ENCODE peak calls at places on chromosomes 2 and 18, in nine cellular contexts. One of them, this sample, is unnamed.

GRCh38 chr2:212480447-212480846 is 58.2 kb downstream of the ERBB4 start:
- DNase-seq in HTR-8/SVneo: no peak
- DNase-seq in mesendoderm: no peak
- DNase-seq in mesothelial cell of epicardium: no peak
- DNase-seq in HEK293T: no peak
- DNase-seq in Panc1: no peak
- DNase-seq in M059J: no peak
- DNase-seq in activated CD8-positive, alpha-beta memory T cell treated with anti-CD3 and anti-CD28 coated beads for 24 hours: no peak
- DNase-seq in SK-N-SH: no peak
- DNase-seq in this sample: no peak

GRCh38 chr2:95719473-95720060 is 127.8 kb downstream of the TRIM43 start:
- DNase-seq in SK-N-SH: no peak
- DNase-seq in HTR-8/SVneo: no peak
- DNase-seq in activated CD8-positive, alpha-beta memory T cell treated with anti-CD3 and anti-CD28 coated beads for 24 hours: no peak
- DNase-seq in mesendoderm: no peak
- DNase-seq in HEK293T: no peak
- DNase-seq in Panc1: no peak
- DNase-seq in mesothelial cell of epicardium: no peak
- DNase-seq in M059J: no peak
- DNase-seq in this sample: no peak

GRCh38 chr2:99821572-99822369 is 320.6 kb downstream of the AFF3 start:
- DNase-seq in HTR-8/SVneo: peak; percentile 18
- DNase-seq in mesothelial cell of epicardium: no peak
- DNase-seq in SK-N-SH: no peak
- DNase-seq in mesendoderm: peak; percentile 65
- DNase-seq in M059J: peak; percentile 80
- DNase-seq in HEK293T: no peak
- DNase-seq in activated CD8-positive, alpha-beta memory T cell treated with anti-CD3 and anti-CD28 coated beads for 24 hours: no peak
- DNase-seq in Panc1: peak; percentile 90
- DNase-seq in this sample: no peak

GRCh38 chr18:60568211-60568610 is 195.6 kb upstream of the MC4R start:
- DNase-seq in Panc1: no peak
- DNase-seq in SK-N-SH: no peak
- DNase-seq in HTR-8/SVneo: no peak
- DNase-seq in HEK293T: no peak
- DNase-seq in M059J: no peak
- DNase-seq in activated CD8-positive, alpha-beta memory T cell treated with anti-CD3 and anti-CD28 coated beads for 24 hours: no peak
- DNase-seq in mesendoderm: no peak
- DNase-seq in mesothelial cell of epicardium: no peak
- DNase-seq in this sample: no peak

GRCh38 chr2:20213651-20214565 is 11.0 kb downstream of the SDC1 start:
- DNase-seq in SK-N-SH: no peak
- DNase-seq in HTR-8/SVneo: no peak
- DNase-seq in M059J: no peak
- DNase-seq in HEK293T: no peak
- DNase-seq in mesothelial cell of epicardium: no peak
- DNase-seq in activated CD8-positive, alpha-beta memory T cell treated with anti-CD3 and anti-CD28 coated beads for 24 hours: no peak
- DNase-seq in Panc1: no peak
- DNase-seq in mesendoderm: no peak
- DNase-seq in this sample: peak; percentile 92

GRCh38 chr18:77702686-77703085 is 453.0 kb downstream of the GALR1 start:
- DNase-seq in SK-N-SH: peak; percentile 3
- DNase-seq in mesendoderm: peak; percentile 65
- DNase-seq in HEK293T: no peak
- DNase-seq in Panc1: peak; percentile 27
- DNase-seq in HTR-8/SVneo: peak; percentile 1
- DNase-seq in mesothelial cell of epicardium: no peak
- DNase-seq in activated CD8-positive, alpha-beta memory T cell treated with anti-CD3 and anti-CD28 coated beads for 24 hours: no peak
- DNase-seq in M059J: peak; percentile 14
- DNase-seq in this sample: no peak

GRCh38 chr2:158806941-158807340 is 11.8 kb downstream of the DAPL1 start:
- DNase-seq in SK-N-SH: no peak
- DNase-seq in activated CD8-positive, alpha-beta memory T cell treated with anti-CD3 and anti-CD28 coated beads for 24 hours: no peak
- DNase-seq in Panc1: no peak
- DNase-seq in HEK293T: no peak
- DNase-seq in mesothelial cell of epicardium: no peak
- DNase-seq in HTR-8/SVneo: no peak
- DNase-seq in M059J: no peak
- DNase-seq in mesendoderm: no peak
- DNase-seq in this sample: no peak

GRCh38 chr2:230668184-230668938 is 44.3 kb upstream of the CAB39 start:
- DNase-seq in M059J: peak; percentile 89
- DNase-seq in HEK293T: no peak
- DNase-seq in Panc1: no peak
- DNase-seq in mesothelial cell of epicardium: no peak
- DNase-seq in HTR-8/SVneo: no peak
- DNase-seq in SK-N-SH: no peak
- DNase-seq in mesendoderm: no peak
- DNase-seq in activated CD8-positive, alpha-beta memory T cell treated with anti-CD3 and anti-CD28 coated beads for 24 hours: peak; percentile 70
- DNase-seq in this sample: no peak

GRCh38 chr2:82013641-82014040 is 1709.1 kb upstream of the LRRTM1 start:
- DNase-seq in mesothelial cell of epicardium: no peak
- DNase-seq in Panc1: no peak
- DNase-seq in HTR-8/SVneo: no peak
- DNase-seq in activated CD8-positive, alpha-beta memory T cell treated with anti-CD3 and anti-CD28 coated beads for 24 hours: no peak
- DNase-seq in SK-N-SH: no peak
- DNase-seq in mesendoderm: peak; percentile 95
- DNase-seq in M059J: no peak
- DNase-seq in HEK293T: no peak
- DNase-seq in this sample: no peak

GRCh38 chr2:197675711-197676188 is 363 bp upstream of the RFTN2 start:
- DNase-seq in HTR-8/SVneo: no peak
- DNase-seq in HEK293T: peak; percentile 23
- DNase-seq in Panc1: no peak
- DNase-seq in activated CD8-positive, alpha-beta memory T cell treated with anti-CD3 and anti-CD28 coated beads for 24 hours: no peak
- DNase-seq in M059J: no peak
- DNase-seq in SK-N-SH: no peak
- DNase-seq in mesothelial cell of epicardium: no peak
- DNase-seq in mesendoderm: peak; percentile 78
- DNase-seq in this sample: no peak

GRCh38 chr2:99698896-99699295 is 209.1 kb upstream of the REV1 start:
- DNase-seq in mesothelial cell of epicardium: no peak
- DNase-seq in Panc1: no peak
- DNase-seq in mesendoderm: no peak
- DNase-seq in HTR-8/SVneo: no peak
- DNase-seq in activated CD8-positive, alpha-beta memory T cell treated with anti-CD3 and anti-CD28 coated beads for 24 hours: no peak
- DNase-seq in M059J: peak; percentile 77
- DNase-seq in SK-N-SH: no peak
- DNase-seq in HEK293T: no peak
- DNase-seq in this sample: no peak

GRCh38 chr18:28804512-28805214 is 627.7 kb upstream of the CDH2 start:
- DNase-seq in HEK293T: no peak
- DNase-seq in SK-N-SH: no peak
- DNase-seq in HTR-8/SVneo: no peak
- DNase-seq in mesothelial cell of epicardium: no peak
- DNase-seq in Panc1: no peak
- DNase-seq in mesendoderm: no peak
- DNase-seq in activated CD8-positive, alpha-beta memory T cell treated with anti-CD3 and anti-CD28 coated beads for 24 hours: no peak
- DNase-seq in M059J: no peak
- DNase-seq in this sample: no peak

GRCh38 chr2:241514986-241515737 is 6.8 kb upstream of the STK25 start:
- DNase-seq in mesothelial cell of epicardium: no peak
- DNase-seq in M059J: no peak
- DNase-seq in Panc1: no peak
- DNase-seq in HTR-8/SVneo: no peak
- DNase-seq in mesendoderm: no peak
- DNase-seq in SK-N-SH: no peak
- DNase-seq in HEK293T: no peak
- DNase-seq in activated CD8-positive, alpha-beta memory T cell treated with anti-CD3 and anti-CD28 coated beads for 24 hours: no peak
- DNase-seq in this sample: no peak

GRCh38 chr2:43538034-43538670 is 57.7 kb downstream of the THADA start:
- DNase-seq in mesendoderm: no peak
- DNase-seq in HEK293T: no peak
- DNase-seq in activated CD8-positive, alpha-beta memory T cell treated with anti-CD3 and anti-CD28 coated beads for 24 hours: no peak
- DNase-seq in Panc1: no peak
- DNase-seq in mesothelial cell of epicardium: no peak
- DNase-seq in HTR-8/SVneo: no peak
- DNase-seq in M059J: no peak
- DNase-seq in SK-N-SH: no peak
- DNase-seq in this sample: no peak

GRCh38 chr2:193520709-193521458 is 1326.2 kb upstream of the TMEFF2 start:
- DNase-seq in HTR-8/SVneo: no peak
- DNase-seq in activated CD8-positive, alpha-beta memory T cell treated with anti-CD3 and anti-CD28 coated beads for 24 hours: no peak
- DNase-seq in SK-N-SH: no peak
- DNase-seq in mesothelial cell of epicardium: no peak
- DNase-seq in HEK293T: no peak
- DNase-seq in mesendoderm: no peak
- DNase-seq in Panc1: no peak
- DNase-seq in M059J: no peak
- DNase-seq in this sample: no peak

GRCh38 chr2:26054598-26055348 is 20.9 kb downstream of the RAB10 start:
- DNase-seq in Panc1: no peak
- DNase-seq in mesothelial cell of epicardium: no peak
- DNase-seq in HTR-8/SVneo: no peak
- DNase-seq in SK-N-SH: no peak
- DNase-seq in HEK293T: no peak
- DNase-seq in mesendoderm: no peak
- DNase-seq in M059J: peak; percentile 25
- DNase-seq in activated CD8-positive, alpha-beta memory T cell treated with anti-CD3 and anti-CD28 coated beads for 24 hours: no peak
- DNase-seq in this sample: no peak

GRCh38 chr18:69528439-69528838 is 127.8 kb downstream of the DOK6 start:
- DNase-seq in HEK293T: no peak
- DNase-seq in activated CD8-positive, alpha-beta memory T cell treated with anti-CD3 and anti-CD28 coated beads for 24 hours: no peak
- DNase-seq in M059J: peak; percentile 46
- DNase-seq in SK-N-SH: no peak
- DNase-seq in mesothelial cell of epicardium: no peak
- DNase-seq in Panc1: no peak
- DNase-seq in mesendoderm: no peak
- DNase-seq in HTR-8/SVneo: no peak
- DNase-seq in this sample: no peak

GRCh38 chr2:202720226-202720625 is 85.5 kb downstream of the FAM117B start:
- DNase-seq in mesendoderm: no peak
- DNase-seq in HEK293T: no peak
- DNase-seq in SK-N-SH: no peak
- DNase-seq in HTR-8/SVneo: no peak
- DNase-seq in Panc1: no peak
- DNase-seq in activated CD8-positive, alpha-beta memory T cell treated with anti-CD3 and anti-CD28 coated beads for 24 hours: no peak
- DNase-seq in mesothelial cell of epicardium: no peak
- DNase-seq in M059J: no peak
- DNase-seq in this sample: no peak

This sample was measured in left lobe of liver.